ENCODE peak calls at places on chromosomes 2 and 18, in six cellular contexts. V, M, S, T, L and O are unnamed samples.
A peak's percentile ranks its signal among the peaks of the same experiment; 100 is the strongest.

GRCh38 chr2:42030196-42030759 is 17.5 kb upstream of the PKDCC start:
- DNase-seq in S (peak; percentile 82), L (no peak), M (no peak), V (no peak), T (no peak), O (no peak)

GRCh38 chr18:3790702-3791101 is 340.7 kb downstream of the TGIF1 start:
- DNase-seq in M (no peak), V (no peak), T (peak; percentile 10), L (no peak), S (no peak), O (no peak)

GRCh38 chr2:23241611-23242245 is 143.3 kb upstream of the KLHL29 start:
- DNase-seq in L (no peak), M (no peak), S (no peak), V (no peak), T (no peak), O (no peak)

GRCh38 chr2:176110975-176111663 is 4.0 kb downstream of the HOXD11 start:
- DNase-seq in V (no peak), T (peak; percentile 48), S (peak; percentile 92), M (peak; percentile 83), L (no peak), O (no peak)

GRCh38 chr2:158048327-158048726 is 53.3 kb upstream of the UPP2 start:
- DNase-seq in L (no peak), V (no peak), S (no peak), M (no peak), T (no peak), O (no peak)

GRCh38 chr2:186575856-186576255 is 14.0 kb upstream of the ITGAV start:
- DNase-seq in T (no peak), V (no peak), M (no peak), L (no peak), S (no peak), O (no peak)

GRCh38 chr18:36460854-36461253 is 163.3 kb downstream of the FHOD3 start:
- DNase-seq in V (no peak), S (peak; percentile 72), T (no peak), M (no peak), L (no peak), O (no peak)

GRCh38 chr2:172328103-172328835 is 99.1 kb upstream of the ITGA6 start:
- DNase-seq in T (no peak), S (no peak), M (no peak), L (no peak), V (no peak), O (no peak)

GRCh38 chr2:147810883-147811765 is 33.7 kb upstream of the ACVR2A start:
- DNase-seq in M (no peak), T (no peak), L (no peak), V (no peak), S (no peak), O (no peak)

GRCh38 chr2:138187221-138187620 is 222.9 kb downstream of the HNMT start:
- DNase-seq in L (no peak), M (no peak), S (no peak), T (no peak), V (no peak), O (no peak)

GRCh38 chr18:24364177-24364576 is 33.4 kb downstream of the OSBPL1A start:
- DNase-seq in L (peak; percentile 21), T (no peak), S (no peak), V (no peak), M (no peak), O (no peak)

GRCh38 chr2:121608367-121608766 is 40.9 kb downstream of the CLASP1 start:
- DNase-seq in V (no peak), T (no peak), S (no peak), M (no peak), L (no peak), O (no peak)

GRCh38 chr2:230757476-230757875 is 44.8 kb downstream of the CAB39 start:
- DNase-seq in V (no peak), S (no peak), L (no peak), T (no peak), M (no peak), O (no peak)

GRCh38 chr2:186848873-186849578 is at the start of gene ZSWIM2:
- DNase-seq in V (peak; percentile 63), M (peak; percentile 65), T (peak; percentile 46), S (peak; percentile 96), L (peak; percentile 84), O (peak; percentile 26)

GRCh38 chr2:176122266-176122632 is 270 bp upstream of the HOXD9 start:
- DNase-seq in M (no peak), T (no peak), V (no peak), L (no peak), S (no peak), O (no peak)

GRCh38 chr2:176085861-176086771 is 2.4 kb upstream of the EVX2 start:
- DNase-seq in M (peak; percentile 70), T (peak; percentile 16), V (no peak), S (peak; percentile 88), L (no peak), O (no peak)

GRCh38 chr2:107633580-107634147 is 193.0 kb upstream of the RGPD4 start:
- DNase-seq in M (no peak), L (no peak), V (no peak), T (no peak), S (no peak), O (no peak)

GRCh38 chr2:128317186-128317897 is 1.3 kb downstream of the HS6ST1 start:
- DNase-seq in S (peak; percentile 83), V (no peak), T (peak; percentile 67), M (peak; percentile 8), L (peak; percentile 81), O (peak; percentile 78)

GRCh38 chr18:48806551-48807261 is 144.1 kb downstream of the SMAD7 start:
- DNase-seq in M (no peak), V (peak; percentile 68), L (peak; percentile 79), T (peak; percentile 51), S (peak; percentile 48), O (no peak)

GRCh38 chr2:178241852-178242551 is 47.7 kb downstream of the OSBPL6 start:
- DNase-seq in M (no peak), T (no peak), S (no peak), L (no peak), V (peak; percentile 73), O (no peak)

GRCh38 chr2:240123821-240124650 is 12.1 kb downstream of the COPS9 start:
- DNase-seq in V (no peak), M (no peak), S (peak; percentile 41), T (no peak), L (peak; percentile 79), O (no peak)

GRCh38 chr2:84732897-84733778 is 147.7 kb downstream of the TRABD2A start:
- DNase-seq in V (no peak), T (no peak), M (no peak), L (no peak), S (no peak), O (no peak)

GRCh38 chr2:242029422-242030225 is 160.1 kb downstream of the RTP5 start:
- DNase-seq in V (no peak), S (peak; percentile 27), M (no peak), L (peak; percentile 65), T (no peak), O (no peak)

DNA sequence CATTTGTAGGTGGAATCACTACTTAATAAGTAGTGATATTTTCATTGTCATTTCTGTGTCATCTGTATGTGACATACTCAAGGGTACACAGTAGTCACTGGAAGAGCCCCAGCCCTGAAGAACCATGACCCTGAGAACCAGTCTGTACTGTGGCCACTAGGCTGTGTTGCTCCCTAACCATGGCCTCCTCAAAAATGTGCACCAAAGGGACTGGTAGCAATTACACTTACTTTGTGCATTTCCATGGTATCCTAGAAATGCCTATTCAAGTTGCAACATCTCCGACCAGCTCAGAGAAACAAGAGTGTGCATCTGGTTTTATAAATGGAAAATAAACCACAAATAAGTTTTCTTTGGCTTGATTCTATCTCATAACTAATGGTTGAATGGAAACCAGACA is 155.1 kb downstream of the DOCK10 start:
- DNase-seq in T (peak; percentile 23), V (no peak), L (no peak), S (no peak), M (no peak), O (no peak)
- TF ChIP-seq CTCF in T (peak; percentile 21), V (peak; percentile 38), L (peak; percentile 33), S (peak; percentile 29), M (no peak), O (peak; percentile 35)

DNA sequence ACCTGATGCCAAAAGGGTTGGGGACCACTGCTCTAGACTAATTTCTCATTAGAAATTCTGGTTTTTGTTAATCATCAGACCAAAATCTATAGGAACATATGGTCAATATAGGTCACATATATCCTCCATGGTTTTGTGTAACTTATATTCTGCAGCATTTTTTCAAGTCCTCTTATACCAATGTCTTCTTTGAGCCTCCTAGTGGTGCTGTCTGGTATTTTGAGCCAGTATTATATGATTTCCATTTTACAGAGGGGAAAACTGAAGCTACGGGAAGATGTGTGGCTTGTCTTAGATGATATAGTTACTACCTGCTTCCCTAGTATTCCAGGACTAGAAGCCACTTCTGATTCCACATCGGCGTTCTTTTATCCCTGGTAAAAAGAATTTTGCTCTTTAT is 13.8 kb downstream of the MAPK4 start:
- DNase-seq in V (no peak), L (no peak), T (no peak), S (no peak), M (no peak), O (no peak)
- TF ChIP-seq CTCF in V (no peak), L (no peak), T (peak; percentile 18), S (peak; percentile 69), M (peak; percentile 55), O (no peak)

DNA sequence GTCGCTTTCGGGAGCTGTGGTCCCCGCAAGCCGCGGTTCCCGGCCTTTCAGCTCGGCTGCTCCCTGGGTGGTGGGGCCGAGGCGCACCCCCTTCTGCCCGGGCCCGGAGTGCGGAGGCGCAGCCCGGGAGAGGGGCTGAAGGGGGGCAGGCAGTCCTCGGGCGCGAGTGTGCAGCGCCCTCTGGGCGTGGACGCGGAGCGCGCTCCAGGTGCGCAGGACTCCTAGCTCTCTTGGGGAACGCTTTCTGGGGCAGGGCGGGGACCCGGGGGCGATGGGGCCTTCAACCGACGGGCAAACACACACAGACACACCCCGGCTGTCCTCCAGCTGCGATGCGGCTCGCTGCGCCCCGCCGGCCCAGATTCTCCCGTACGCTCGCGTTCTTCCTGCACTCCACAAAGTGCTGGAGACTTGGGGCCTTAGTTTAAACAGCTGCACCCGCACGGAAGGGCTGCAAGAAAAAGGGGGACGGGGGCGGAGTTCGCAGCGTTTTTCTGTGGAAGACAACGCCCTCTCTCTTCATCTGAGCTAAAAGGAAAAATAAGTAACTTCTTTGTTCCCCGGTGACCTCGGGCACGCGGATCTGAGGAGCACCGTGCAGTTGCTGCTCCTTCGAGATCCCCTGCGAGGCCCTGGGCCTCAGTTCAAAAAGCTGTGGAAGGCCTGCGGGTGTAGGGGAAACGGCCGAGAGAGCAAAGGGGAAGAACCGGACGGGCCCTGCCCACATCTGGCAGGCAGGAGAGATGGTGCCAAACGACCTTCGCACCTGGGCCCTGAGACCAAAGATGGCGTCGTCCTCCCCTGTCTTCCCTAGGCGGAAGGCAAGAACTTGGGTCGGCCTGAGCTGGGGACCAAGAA is 593 bp upstream of the SDC1 start:
- DNase-seq in V (peak; percentile 21), L (no peak), M (peak; percentile 46), T (peak; percentile 76), S (no peak), O (peak; percentile 86)
- TF ChIP-seq CTCF in V (no peak), L (peak; percentile 63), M (no peak), T (peak; percentile 63), S (peak; percentile 71), O (peak; percentile 59)

GRCh38 chr2:119808516-119809147 is 48.9 kb downstream of the PTPN4 start:
- DNase-seq in V (no peak), T (no peak), L (no peak), M (no peak), S (no peak), O (no peak)

GRCh38 chr2:119814216-119814615 is 54.5 kb downstream of the PTPN4 start:
- DNase-seq in L (no peak), V (no peak), S (no peak), M (no peak), T (no peak), O (no peak)

GRCh38 chr2:119810039-119810630 is 50.4 kb downstream of the PTPN4 start:
- DNase-seq in V (no peak), M (no peak), L (no peak), S (no peak), T (no peak), O (no peak)

GRCh38 chr2:119809329-119810038 is 49.8 kb downstream of the PTPN4 start:
- DNase-seq in T (no peak), V (no peak), L (no peak), M (no peak), S (no peak), O (no peak)
- TF ChIP-seq CTCF in T (no peak), V (no peak), L (no peak), M (no peak), S (no peak), O (no peak)